ENCODE peak calls at places on chromosomes 1 and 21, in ten cellular contexts. M is hepatocyte, P is stomach, O is IMR-90, R is GM06990, G is endothelial cell of umbilical vein, F is fibroblast of pulmonary artery, Y is HFF-Myc, K is GM23338, T is ascending aorta. V is an unnamed sample.

GRCh38 chr1:241654019-241654418 is 1.9 kb downstream of the WDR64 start:
- DNase-seq in O (no peak), R (no peak), P (no peak), G (no peak), T (no peak), M (no peak), Y (no peak), K (no peak), F (no peak), V (no peak)

GRCh38 chr21:38478782-38479181 is 19.5 kb downstream of the ERG start:
- DNase-seq in P (no peak), M (no peak), R (no peak), O (peak), F (peak), T (no peak), G (no peak), Y (no peak), K (no peak), V (no peak)

GRCh38 chr1:1074631-1075147 is 583 bp upstream of the RNF223 start:
- DNase-seq in T (no peak), R (no peak), G (no peak), M (no peak), Y (no peak), F (no peak), O (no peak), P (no peak), K (no peak), V (no peak)

GRCh38 chr21:32137266-32137665 is 141.6 kb downstream of the MIS18A start:
- DNase-seq in K (no peak), M (no peak), Y (no peak), F (no peak), G (no peak), P (no peak), R (no peak), T (no peak), O (no peak), V (no peak)

GRCh38 chr1:14627608-14628489 is 29.4 kb downstream of the KAZN start:
- DNase-seq in T (no peak), O (no peak), F (no peak), P (no peak), R (no peak), Y (no peak), M (no peak), K (no peak), G (no peak), V (no peak)

GRCh38 chr1:29444081-29444715 is 207.9 kb downstream of the PTPRU start:
- DNase-seq in P (peak), T (no peak), Y (no peak), K (no peak), O (no peak), R (no peak), F (no peak), M (no peak), G (no peak), V (no peak)

GRCh38 chr1:192488058-192488457 is 87.5 kb upstream of the RGS1 start:
- DNase-seq in R (no peak), K (peak), M (no peak), G (no peak), O (no peak), T (no peak), P (no peak), Y (no peak), F (no peak), V (no peak)

GRCh38 chr1:9410737-9411297 is 118.1 kb downstream of the SPSB1 start:
- DNase-seq in G (peak), K (peak), M (peak), O (peak), Y (no peak), F (peak), T (no peak), R (peak), P (no peak), V (peak)

GRCh38 chr1:33088119-33088906 is 7.4 kb downstream of the AZIN2 start:
- DNase-seq in T (no peak), F (no peak), M (no peak), K (no peak), Y (no peak), G (no peak), O (peak), R (no peak), P (no peak), V (no peak)

GRCh38 chr1:157806431-157807149 is 13.3 kb downstream of the FCRL1 start:
- DNase-seq in F (no peak), P (no peak), Y (no peak), R (peak), O (no peak), K (no peak), G (no peak), T (no peak), M (no peak), V (no peak)

GRCh38 chr21:33411949-33412430 is 8.8 kb downstream of the IFNGR2 start:
- DNase-seq in G (no peak), M (peak), T (no peak), Y (no peak), P (peak), K (no peak), O (no peak), F (peak), R (no peak), V (no peak)

GRCh38 chr21:45932922-45933502 is 48.6 kb upstream of the COL6A1 start:
- DNase-seq in M (no peak), G (no peak), O (no peak), R (no peak), F (no peak), Y (no peak), T (no peak), P (no peak), K (no peak), V (no peak)

GRCh38 chr1:232212248-232212647 is 417.7 kb downstream of the SIPA1L2 start:
- DNase-seq in M (no peak), O (no peak), R (no peak), K (no peak), P (no peak), F (no peak), T (no peak), Y (no peak), G (no peak), V (no peak)

GRCh38 chr1:167116174-167116573 is 22.3 kb downstream of the STYXL2 start:
- DNase-seq in G (no peak), K (no peak), P (no peak), R (no peak), O (no peak), T (no peak), F (no peak), Y (no peak), M (no peak), V (no peak)

GRCh38 chr1:46364612-46365011 is 24.0 kb downstream of the NSUN4 start:
- DNase-seq in F (no peak), G (no peak), O (peak), Y (peak), P (no peak), M (no peak), R (no peak), T (no peak), K (no peak), V (peak)

GRCh38 chr1:65409927-65410326 is 10.5 kb upstream of the LEPR start:
- DNase-seq in Y (no peak), M (no peak), O (no peak), K (no peak), F (no peak), T (no peak), R (no peak), G (no peak), P (no peak), V (no peak)

GRCh38 chr21:15063821-15064575 is 802 bp downstream of the NRIP1 start:
- DNase-seq in M (peak), O (no peak), T (no peak), R (peak), G (no peak), F (peak), K (peak), P (peak), Y (no peak), V (peak)

GRCh38 chr1:54547601-54548388 is at the start of gene ACOT11:
- DNase-seq in F (peak), G (no peak), R (no peak), Y (no peak), O (peak), T (peak), K (peak), M (peak), P (peak), V (peak)

GRCh38 chr21:25994758-25995163 is 175.8 kb downstream of the APP start:
- DNase-seq in P (no peak), R (no peak), F (no peak), G (no peak), M (no peak), Y (no peak), K (no peak), T (no peak), O (no peak), V (no peak)
- TF ChIP-seq CTCF in P (no peak), R (no peak), F (no peak), G (no peak), M (no peak), Y (no peak), K (no peak), T (no peak), O (no peak), V (no peak)

DNA sequence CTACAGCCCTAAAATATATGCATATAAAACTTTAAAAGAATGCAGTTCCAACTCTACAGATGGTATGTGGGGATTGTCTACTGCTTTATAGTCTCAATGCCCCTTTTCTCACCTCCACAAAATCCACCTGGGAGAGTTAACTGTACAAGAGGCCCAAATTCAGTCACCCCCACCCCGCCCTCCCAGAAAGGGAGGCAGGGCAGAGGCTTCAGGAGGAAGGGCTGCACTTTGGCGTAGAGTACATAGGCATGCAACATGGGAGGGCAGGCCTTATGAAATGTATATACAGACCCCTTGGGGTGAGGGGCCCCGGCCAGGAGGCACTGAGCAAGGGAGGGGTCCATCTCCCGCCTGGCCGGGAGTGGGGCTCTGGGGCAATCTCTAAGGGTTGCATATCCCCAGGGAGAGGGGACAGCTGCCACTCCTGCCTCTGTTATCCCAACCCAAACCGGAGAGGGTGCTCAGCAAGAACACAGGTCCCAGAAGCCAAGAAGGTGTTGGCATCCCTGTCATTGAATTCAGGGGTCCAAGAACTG is 1.3 kb upstream of the PYGO2 start:
- DNase-seq in G (no peak), O (no peak), M (no peak), T (no peak), P (no peak), Y (no peak), K (no peak), R (no peak), F (no peak), V (no peak)
- H3K4me3 ChIP-seq in G (no peak), O (no peak), M (peak), T (peak), P (peak), Y (peak), K (peak), R (peak), F (peak), V (peak)

GRCh38 chr1:25744140-25744581 is 55.8 kb upstream of the SELENON start:
- DNase-seq in R (no peak), F (peak), P (peak), O (peak), Y (peak), T (peak), M (peak), G (peak), K (peak), V (peak)
- TF ChIP-seq CTCF in R (peak), F (peak), P (no peak), O (peak), Y (peak), T (peak), M (peak), G (peak), K (peak), V (peak)

GRCh38 chr1:244449936-244450508 is 1.7 kb downstream of the ADSS2 start:
- DNase-seq in Y (no peak), F (no peak), T (no peak), R (no peak), G (peak), O (no peak), P (no peak), M (no peak), K (no peak), V (no peak)
- H3K4me3 ChIP-seq in Y (peak), F (peak), T (peak), R (peak), G (peak), O (peak), P (peak), M (peak), K (peak), V (peak)

GRCh38 chr1:74505133-74505532 is 7.3 kb downstream of the LRRC53 start:
- DNase-seq in O (no peak), R (no peak), F (no peak), G (no peak), Y (no peak), P (no peak), T (no peak), K (peak), M (peak), V (peak)

GRCh38 chr1:74502858-74503257 is 9.6 kb downstream of the LRRC53 start:
- DNase-seq in R (no peak), O (no peak), G (no peak), M (no peak), P (no peak), K (no peak), Y (no peak), T (no peak), F (no peak), V (no peak)

GRCh38 chr1:74505889-74506288 is 6.5 kb downstream of the LRRC53 start:
- DNase-seq in Y (no peak), P (no peak), M (no peak), K (no peak), O (no peak), F (no peak), R (no peak), G (no peak), T (no peak), V (no peak)

GRCh38 chr1:74506311-74506710 is 6.1 kb downstream of the LRRC53 start:
- DNase-seq in T (no peak), K (no peak), G (no peak), Y (no peak), P (no peak), M (no peak), O (no peak), F (no peak), R (no peak), V (no peak)

GRCh38 chr1:74504125-74505065 is 8.0 kb downstream of the LRRC53 start:
- DNase-seq in F (peak), Y (peak), K (peak), O (peak), G (peak), P (no peak), T (no peak), R (no peak), M (peak), V (peak)
- TF ChIP-seq CTCF in F (peak), Y (peak), K (peak), O (peak), G (peak), P (no peak), T (no peak), R (peak), M (peak), V (peak)

GRCh38 chr1:109252893-109253802 is 3.8 kb downstream of the CELSR2 start:
- DNase-seq in M (no peak), Y (no peak), F (no peak), P (no peak), R (no peak), G (no peak), K (no peak), O (no peak), T (peak), V (no peak)
- H3K4me3 ChIP-seq in M (no peak), Y (no peak), F (no peak), P (no peak), R (no peak), G (no peak), K (peak), O (no peak), T (peak), V (no peak)

GRCh38 chr1:204760350-204761134 is 75.0 kb upstream of the LRRN2 start:
- DNase-seq in P (no peak), R (no peak), K (no peak), G (no peak), Y (no peak), F (no peak), T (no peak), M (no peak), O (peak), V (no peak)

GRCh38 chr1:204758601-204759000 is 73.1 kb upstream of the LRRN2 start:
- DNase-seq in T (no peak), P (no peak), K (no peak), Y (no peak), F (no peak), M (no peak), O (no peak), R (no peak), G (no peak), V (no peak)

GRCh38 chr1:204763773-204764427 is 78.4 kb upstream of the LRRN2 start:
- DNase-seq in O (peak), M (peak), F (peak), P (peak), Y (peak), K (peak), R (peak), T (no peak), G (peak), V (peak)
- TF ChIP-seq CTCF in O (peak), M (peak), F (peak), P (no peak), Y (peak), K (peak), R (peak), T (no peak), G (peak), V (peak)

GRCh38 chr1:25687221-25688017 is 70.8 kb downstream of the MAN1C1 start:
- DNase-seq in F (no peak), T (no peak), R (no peak), Y (no peak), K (no peak), M (no peak), O (no peak), G (no peak), P (no peak), V (no peak)
- H3K4me3 ChIP-seq in F (no peak), T (no peak), R (no peak), Y (no peak), K (no peak), M (no peak), O (no peak), G (no peak), P (no peak), V (no peak)

V was measured in AG10803.